ENCODE peak calls at places on chromosomes 3 and 15, in four cellular contexts. One of them, this sample, is unnamed.

GRCh38 chr3:155391104-155391503 is 97.6 kb upstream of the STRIT1 start:
- DNase-seq in GM12891: no peak
- DNase-seq in HCT116: no peak
- DNase-seq in stomach: no peak
- DNase-seq in this sample: no peak

GRCh38 chr3:56005196-56005805 is 463.0 kb downstream of the ERC2 start:
- DNase-seq in GM12891: no peak
- DNase-seq in HCT116: no peak
- DNase-seq in stomach: no peak
- DNase-seq in this sample: no peak

GRCh38 chr3:29827756-29828155 is 546.9 kb downstream of the RBMS3 start:
- DNase-seq in GM12891: no peak
- DNase-seq in HCT116: no peak
- DNase-seq in stomach: no peak
- DNase-seq in this sample: no peak

GRCh38 chr3:94612631-94613030 is 549.8 kb downstream of the NSUN3 start:
- DNase-seq in GM12891: no peak
- DNase-seq in HCT116: no peak
- DNase-seq in stomach: no peak
- DNase-seq in this sample: no peak

GRCh38 chr3:129604942-129605592 is 1.4 kb downstream of the PLXND1 start:
- DNase-seq in GM12891: no peak
- DNase-seq in HCT116: no peak
- DNase-seq in stomach: no peak
- DNase-seq in this sample: no peak

GRCh38 chr3:37779289-37780152 is 82.2 kb upstream of the CTDSPL start:
- DNase-seq in GM12891: peak
- DNase-seq in HCT116: peak
- DNase-seq in stomach: no peak
- DNase-seq in this sample: peak

GRCh38 chr3:118910332-118910731 is 124.3 kb downstream of the IGSF11 start:
- DNase-seq in GM12891: no peak
- DNase-seq in HCT116: no peak
- DNase-seq in stomach: no peak
- DNase-seq in this sample: no peak

GRCh38 chr3:14516738-14517345 is 23.3 kb downstream of the GRIP2 start:
- DNase-seq in GM12891: no peak
- DNase-seq in HCT116: no peak
- DNase-seq in stomach: no peak
- DNase-seq in this sample: no peak

GRCh38 chr15:40845511-40846284 is 1.9 kb downstream of the SPINT1 start:
- DNase-seq in GM12891: no peak
- DNase-seq in HCT116: no peak
- DNase-seq in stomach: peak
- DNase-seq in this sample: no peak

GRCh38 chr15:40762919-40763800 is 708 bp upstream of the GCHFR start:
- DNase-seq in GM12891: peak
- DNase-seq in HCT116: no peak
- DNase-seq in stomach: peak
- DNase-seq in this sample: no peak

GRCh38 chr15:88490036-88490435 is 22.5 kb downstream of the MRPS11 start:
- DNase-seq in GM12891: no peak
- DNase-seq in HCT116: no peak
- DNase-seq in stomach: no peak
- DNase-seq in this sample: no peak

GRCh38 chr15:58988011-58988785 is 735 bp downstream of the RNF111 start:
- DNase-seq in GM12891: peak
- DNase-seq in HCT116: no peak
- DNase-seq in stomach: peak
- DNase-seq in this sample: peak

GRCh38 chr3:138890555-138891187 is 55.9 kb upstream of the PIK3CB start:
- DNase-seq in GM12891: peak
- DNase-seq in HCT116: no peak
- DNase-seq in stomach: no peak
- DNase-seq in this sample: no peak

GRCh38 chr3:10950476-10951294 is 41.9 kb upstream of the SLC6A1 start:
- DNase-seq in GM12891: no peak
- DNase-seq in HCT116: peak
- DNase-seq in stomach: no peak
- DNase-seq in this sample: peak

GRCh38 chr3:56467108-56467507 is 1.2 kb downstream of the ERC2 start:
- DNase-seq in GM12891: peak
- DNase-seq in HCT116: no peak
- DNase-seq in stomach: peak
- DNase-seq in this sample: peak

GRCh38 chr3:85508659-85509058 is 549.9 kb downstream of the CADM2 start:
- DNase-seq in GM12891: no peak
- DNase-seq in HCT116: no peak
- DNase-seq in stomach: no peak
- DNase-seq in this sample: no peak

GRCh38 chr3:160768918-160769317 is 12.9 kb downstream of the PPM1L start:
- DNase-seq in GM12891: no peak
- DNase-seq in HCT116: no peak
- DNase-seq in stomach: no peak
- DNase-seq in this sample: no peak

GRCh38 chr15:101532865-101533264 is 43.4 kb upstream of the PCSK6 start:
- DNase-seq in GM12891: no peak
- DNase-seq in HCT116: no peak
- DNase-seq in stomach: no peak
- DNase-seq in this sample: no peak

GRCh38 chr3:169818330-169818729 is 5.6 kb upstream of the LRRC34 start:
- DNase-seq in GM12891: no peak
- DNase-seq in HCT116: no peak
- DNase-seq in stomach: no peak
- DNase-seq in this sample: no peak

GRCh38 chr3:54628888-54629368 is 298.9 kb downstream of the LRTM1 start:
- DNase-seq in GM12891: no peak
- DNase-seq in HCT116: no peak
- DNase-seq in stomach: no peak
- DNase-seq in this sample: no peak

GRCh38 chr15:44537728-44538240 is 837 bp downstream of the EIF3J start:
- DNase-seq in GM12891: no peak
- DNase-seq in HCT116: no peak
- DNase-seq in stomach: no peak
- DNase-seq in this sample: no peak

GRCh38 chr3:87553058-87553457 is 276.7 kb upstream of the POU1F1 start:
- DNase-seq in GM12891: no peak
- DNase-seq in HCT116: no peak
- DNase-seq in stomach: no peak
- DNase-seq in this sample: no peak

GRCh38 chr15:57224664-57225063 is 151.6 kb upstream of the CGNL1 start:
- DNase-seq in GM12891: no peak
- DNase-seq in HCT116: no peak
- DNase-seq in stomach: no peak
- DNase-seq in this sample: no peak

GRCh38 chr3:51828297-51828696 is 33.1 kb upstream of the IQCF2 start:
- DNase-seq in GM12891: no peak
- DNase-seq in HCT116: no peak
- DNase-seq in stomach: no peak
- DNase-seq in this sample: no peak

GRCh38 chr15:51702710-51703109 is 21.4 kb downstream of the SCG3 start:
- DNase-seq in GM12891: no peak
- DNase-seq in HCT116: no peak
- DNase-seq in stomach: no peak
- DNase-seq in this sample: no peak

GRCh38 chr3:38004415-38005075 is 14.0 kb downstream of the VILL start:
- DNase-seq in GM12891: no peak
- DNase-seq in HCT116: peak
- DNase-seq in stomach: peak
- DNase-seq in this sample: peak

GRCh38 chr3:28791713-28792255 is 443.2 kb upstream of the AZI2 start:
- DNase-seq in GM12891: no peak
- DNase-seq in HCT116: no peak
- DNase-seq in stomach: no peak
- DNase-seq in this sample: no peak

GRCh38 chr3:171458857-171459129 is 1.4 kb downstream of the TNIK start:
- DNase-seq in GM12891: no peak
- DNase-seq in HCT116: no peak
- DNase-seq in stomach: no peak
- DNase-seq in this sample: no peak

GRCh38 chr3:171459942-171460225 is 321 bp downstream of the TNIK start:
- DNase-seq in GM12891: no peak
- DNase-seq in HCT116: no peak
- DNase-seq in stomach: no peak
- DNase-seq in this sample: no peak

GRCh38 chr3:171461087-171461917 is 1.1 kb upstream of the TNIK start:
- DNase-seq in GM12891: no peak
- DNase-seq in HCT116: peak
- DNase-seq in stomach: no peak
- DNase-seq in this sample: no peak

GRCh38 chr3:171459130-171459941 is 869 bp downstream of the TNIK start:
- DNase-seq in GM12891: no peak
- DNase-seq in HCT116: no peak
- DNase-seq in stomach: peak
- DNase-seq in this sample: peak

DNA sequence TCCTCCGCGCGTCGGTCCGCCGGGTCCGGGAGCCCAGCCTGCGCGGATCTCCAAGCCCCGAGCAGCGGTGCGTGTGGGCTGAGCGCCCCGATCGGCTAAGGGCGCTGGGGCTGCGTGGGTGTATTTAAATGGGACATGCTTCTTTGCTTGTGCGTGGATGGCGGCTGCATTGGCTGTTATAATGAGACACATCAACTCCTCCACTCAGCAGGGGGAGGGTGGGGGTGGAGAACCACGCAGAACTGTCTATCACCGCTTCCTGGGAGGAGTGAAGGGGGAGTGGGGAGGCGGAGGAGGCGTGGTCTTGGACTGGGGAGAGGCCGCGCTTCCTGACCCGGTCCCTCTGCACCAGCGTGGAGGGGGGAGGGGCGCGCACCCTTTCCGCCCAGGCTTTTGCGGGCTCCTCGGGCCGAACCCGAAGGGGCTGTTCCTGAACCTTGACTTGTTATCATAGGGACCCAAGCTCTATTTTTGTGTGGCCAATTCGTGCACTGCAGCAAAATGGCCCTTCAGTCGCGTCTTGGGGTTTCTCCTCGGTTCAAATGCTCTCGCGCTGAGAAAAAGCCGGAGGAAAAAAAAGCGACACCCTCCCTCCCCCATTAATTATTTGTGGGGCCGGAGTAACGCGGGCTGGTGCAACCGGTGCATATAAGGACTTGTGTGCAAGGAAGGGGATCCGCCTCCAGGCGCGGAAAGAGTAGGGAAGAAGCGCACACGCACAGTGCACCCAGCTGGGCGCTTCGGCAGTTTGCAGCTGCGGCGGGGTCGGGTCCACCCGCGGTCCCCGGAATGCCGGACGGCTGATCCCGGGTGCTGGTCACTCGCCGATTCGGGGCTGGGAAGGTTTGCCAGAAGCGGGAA is at the start of gene TNIK:
- DNase-seq in GM12891: peak
- DNase-seq in HCT116: peak
- DNase-seq in stomach: peak
- DNase-seq in this sample: peak
- TF ChIP-seq POLR2A in GM12891: no peak
- TF ChIP-seq POLR2A in HCT116: peak
- TF ChIP-seq POLR2A in stomach: no peak
- TF ChIP-seq POLR2A in this sample: peak

GRCh38 chr15:60397772-60398445 is at the start of gene ANXA2:
- DNase-seq in GM12891: peak
- DNase-seq in HCT116: peak
- DNase-seq in stomach: peak
- DNase-seq in this sample: peak
- TF ChIP-seq POLR2A in GM12891: peak
- TF ChIP-seq POLR2A in HCT116: peak
- TF ChIP-seq POLR2A in stomach: no peak
- TF ChIP-seq POLR2A in this sample: peak

DNA sequence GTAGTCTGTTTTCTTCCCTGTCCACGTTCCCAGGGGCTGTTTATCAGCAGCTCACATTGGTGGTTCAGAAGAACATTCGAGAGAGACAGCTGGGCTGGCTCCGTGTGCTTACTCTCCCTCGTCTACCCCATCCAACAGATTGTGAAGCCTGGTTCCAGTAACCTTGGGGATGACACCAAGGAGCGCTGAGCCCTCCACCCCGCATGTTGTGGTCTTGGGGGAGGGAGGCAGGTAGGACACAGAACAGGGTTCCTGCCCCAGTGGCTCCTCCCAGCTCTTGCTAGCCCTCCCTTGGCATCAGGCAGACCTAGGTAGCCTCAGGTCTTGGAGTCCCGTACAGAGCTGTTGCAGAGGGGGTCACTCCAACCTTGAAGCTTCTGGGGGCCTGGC is 33.1 kb downstream of the KLF13 start:
- DNase-seq in GM12891: no peak
- DNase-seq in HCT116: no peak
- DNase-seq in stomach: no peak
- DNase-seq in this sample: no peak
- TF ChIP-seq POLR2A in GM12891: no peak
- TF ChIP-seq POLR2A in HCT116: no peak
- TF ChIP-seq POLR2A in stomach: no peak
- TF ChIP-seq POLR2A in this sample: no peak

GRCh38 chr3:12840591-12841084 is 727 bp downstream of the RPL32 start:
- DNase-seq in GM12891: no peak
- DNase-seq in HCT116: no peak
- DNase-seq in stomach: no peak
- DNase-seq in this sample: no peak

GRCh38 chr3:12842469-12842868 is 1.1 kb upstream of the RPL32 start:
- DNase-seq in GM12891: no peak
- DNase-seq in HCT116: no peak
- DNase-seq in stomach: no peak
- DNase-seq in this sample: no peak

GRCh38 chr3:12841970-12842328 is 584 bp upstream of the RPL32 start:
- DNase-seq in GM12891: no peak
- DNase-seq in HCT116: no peak
- DNase-seq in stomach: no peak
- DNase-seq in this sample: no peak

GRCh38 chr3:12838179-12838965 is 3.0 kb downstream of the RPL32 start:
- DNase-seq in GM12891: no peak
- DNase-seq in HCT116: no peak
- DNase-seq in stomach: no peak
- DNase-seq in this sample: no peak

DNA sequence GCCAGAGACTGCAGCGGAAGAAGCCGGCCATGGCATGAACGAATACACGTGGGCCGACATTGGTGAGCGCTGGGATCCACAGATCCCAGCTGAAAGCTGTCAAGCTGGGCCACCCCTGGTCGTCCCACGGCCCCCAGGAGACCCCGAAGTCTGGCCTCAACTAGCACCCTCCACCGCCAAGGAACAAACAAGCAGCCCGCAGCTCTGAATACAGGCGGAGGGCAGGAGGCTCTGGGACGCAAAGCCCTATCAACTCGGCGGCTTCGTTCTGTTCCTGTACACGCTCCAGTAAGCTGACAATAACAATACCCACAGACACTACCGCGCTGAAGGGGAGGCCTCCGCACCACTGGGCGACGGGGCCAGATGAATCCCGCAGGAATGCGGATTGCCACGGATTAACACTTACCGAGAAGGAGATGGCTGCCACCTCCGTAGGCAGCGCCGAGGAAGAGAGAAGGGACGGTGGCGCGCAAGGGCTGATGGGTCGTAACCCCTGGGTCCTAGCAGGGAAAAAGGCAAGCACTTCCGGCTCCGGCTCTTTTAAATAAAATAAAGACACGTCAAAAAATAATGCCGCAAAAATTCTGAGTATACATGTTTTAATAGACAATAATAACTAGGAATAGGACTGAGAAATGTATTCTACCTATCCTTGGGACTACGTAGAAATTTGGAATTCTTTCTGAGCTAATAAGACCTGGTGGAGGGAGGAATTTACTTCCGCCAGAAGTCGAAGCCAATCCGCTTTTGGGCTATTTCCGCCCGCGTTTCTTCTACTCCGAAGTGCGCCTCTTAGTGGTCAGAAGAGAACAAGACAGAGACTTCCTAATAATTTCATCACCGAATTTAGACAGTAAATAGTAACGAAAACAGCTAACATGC is at the start of gene RPL32:
- DNase-seq in GM12891: peak
- DNase-seq in HCT116: peak
- DNase-seq in stomach: peak
- DNase-seq in this sample: peak
- TF ChIP-seq POLR2A in GM12891: peak
- TF ChIP-seq POLR2A in HCT116: peak
- TF ChIP-seq POLR2A in stomach: no peak
- TF ChIP-seq POLR2A in this sample: peak